ENCODE peak calls at places on chromosomes 13 and 19, in four cellular contexts. K is psoas muscle, H is NCI-H187 treated with DMSO at 0.1 percent for 48 hours, E is heart right ventricle. Q is an unnamed sample.

GRCh38 chr19:47227347-47228167 is 3.4 kb downstream of the BBC3 start:
- DNase-seq in K (peak; percentile 94), H (no peak), E (peak; percentile 94), Q (peak; percentile 90)

GRCh38 chr13:72462726-72463125 is 264.7 kb downstream of the MZT1 start:
- DNase-seq in K (no peak), H (no peak), E (no peak), Q (no peak)

GRCh38 chr13:51619614-51620013 is 35.4 kb downstream of the WDFY2 start:
- DNase-seq in K (no peak), H (no peak), E (no peak), Q (no peak)

GRCh38 chr19:38711726-38712153 is 32.5 kb downstream of the CAPN12 start:
- DNase-seq in K (peak; percentile 71), H (no peak), E (no peak), Q (no peak)

GRCh38 chr13:38421590-38422560 is 72.2 kb downstream of the UFM1 start:
- DNase-seq in K (no peak), H (no peak), E (no peak), Q (no peak)

GRCh38 chr13:113428871-113429607 is 24.2 kb downstream of the ADPRHL1 start:
- DNase-seq in K (no peak), H (no peak), E (no peak), Q (no peak)

GRCh38 chr13:103081435-103081834 is 15.2 kb upstream of the SLC10A2 start:
- DNase-seq in K (no peak), H (no peak), E (no peak), Q (no peak)

GRCh38 chr13:113943821-113944565 is 29.9 kb downstream of the C13orf46 start:
- DNase-seq in K (peak; percentile 49), H (no peak), E (no peak), Q (no peak)

GRCh38 chr19:3358919-3359849 is 7.2 kb upstream of the NFIC start:
- DNase-seq in K (peak; percentile 86), H (no peak), E (peak; percentile 72), Q (no peak)

GRCh38 chr19:1251503-1252220 is 3.3 kb downstream of the MIDN start:
- DNase-seq in K (peak; percentile 87), H (no peak), E (no peak), Q (no peak)

GRCh38 chr13:112074139-112074710 is 7.3 kb downstream of the SOX1 start:
- DNase-seq in K (no peak), H (no peak), E (no peak), Q (no peak)

GRCh38 chr19:42965204-42965603 is 28.2 kb upstream of the PSG7 start:
- DNase-seq in K (no peak), H (no peak), E (no peak), Q (no peak)

GRCh38 chr13:106103779-106104178 is 431.7 kb downstream of the EFNB2 start:
- DNase-seq in K (no peak), H (no peak), E (no peak), Q (no peak)

GRCh38 chr13:73967397-73968165 is 166.6 kb downstream of the KLF12 start:
- DNase-seq in K (no peak), H (no peak), E (no peak), Q (no peak)

GRCh38 chr13:99260216-99260615 is 2.0 kb upstream of the GPR18 start:
- DNase-seq in K (no peak), H (no peak), E (no peak), Q (no peak)

GRCh38 chr13:99991013-99991805 is 9.6 kb downstream of the ZIC2 start:
- DNase-seq in K (no peak), H (no peak), E (no peak), Q (no peak)

GRCh38 chr19:7679017-7679720 is 1.5 kb upstream of the TRAPPC5 start:
- DNase-seq in K (peak; percentile 64), H (no peak), E (no peak), Q (no peak)

GRCh38 chr13:44540761-44541434 is 35.2 kb downstream of the TSC22D1 start:
- DNase-seq in K (no peak), H (no peak), E (no peak), Q (no peak)

GRCh38 chr13:26048745-26049144 is 3.1 kb downstream of the SHISA2 start:
- DNase-seq in K (no peak), H (no peak), E (no peak), Q (no peak)

GRCh38 chr19:35306473-35307246 is 14.7 kb downstream of the MAG start:
- DNase-seq in K (no peak), H (no peak), E (no peak), Q (no peak)

GRCh38 chr13:28434934-28435333 is 60.0 kb downstream of the FLT1 start:
- DNase-seq in K (no peak), H (no peak), E (no peak), Q (no peak)

Q was measured in breast epithelium.